ENCODE peak calls at places on chromosome 7, in eight cellular contexts. O, M, X, G, Z, A, W and B are unnamed samples.
A peak's percentile ranks its signal among the peaks of the same experiment; 100 is the strongest.

GRCh38 chr7:114481995-114482394 is 67.4 kb downstream of the FOXP2 start:
- DNase-seq in O (no peak), M (no peak), X (no peak), G (no peak), Z (no peak), A (no peak), W (no peak), B (peak; percentile 11)

GRCh38 chr7:156578978-156579430 is 61.6 kb upstream of the RNF32 start:
- DNase-seq in O (no peak), M (no peak), X (no peak), G (no peak), Z (no peak), A (no peak), W (no peak), B (no peak)

GRCh38 chr7:65812281-65812680 is 60.6 kb upstream of the VKORC1L1 start:
- DNase-seq in O (no peak), M (no peak), X (no peak), G (no peak), Z (no peak), A (no peak), W (no peak), B (no peak)

GRCh38 chr7:107147464-107148214 is 21.2 kb upstream of the HBP1 start:
- DNase-seq in O (peak; percentile 43), M (no peak), X (no peak), G (no peak), Z (no peak), A (no peak), W (no peak), B (peak; percentile 39)

GRCh38 chr7:26307226-26307625 is 15.6 kb downstream of the SNX10 start:
- DNase-seq in O (no peak), M (peak; percentile 69), X (no peak), G (no peak), Z (peak; percentile 48), A (peak; percentile 65), W (peak; percentile 71), B (peak; percentile 28)

GRCh38 chr7:6423942-6424701 is 23.6 kb downstream of the DAGLB start:
- DNase-seq in O (peak; percentile 51), M (peak; percentile 74), X (peak; percentile 73), G (no peak), Z (no peak), A (no peak), W (peak; percentile 73), B (peak; percentile 70)

GRCh38 chr7:98346515-98347069 is 54.3 kb downstream of the BAIAP2L1 start:
- DNase-seq in O (no peak), M (peak; percentile 26), X (no peak), G (no peak), Z (no peak), A (no peak), W (no peak), B (no peak)

GRCh38 chr7:48173983-48174382 is 2.7 kb downstream of the ABCA13 start:
- DNase-seq in O (no peak), M (no peak), X (no peak), G (no peak), Z (no peak), A (peak; percentile 50), W (no peak), B (no peak)

GRCh38 chr7:157432957-157433576 is 96.3 kb downstream of the DNAJB6 start:
- DNase-seq in O (peak; percentile 47), M (peak; percentile 65), X (no peak), G (no peak), Z (no peak), A (no peak), W (peak; percentile 28), B (peak; percentile 19)

GRCh38 chr7:74262639-74263398 is 8.6 kb upstream of the RFC2 start:
- DNase-seq in O (no peak), M (no peak), X (no peak), G (no peak), Z (no peak), A (peak; percentile 95), W (no peak), B (no peak)

GRCh38 chr7:13217762-13218161 is 530.3 kb downstream of the ARL4A start:
- DNase-seq in O (no peak), M (no peak), X (no peak), G (no peak), Z (no peak), A (no peak), W (no peak), B (no peak)

GRCh38 chr7:101784275-101785127 is 32.9 kb upstream of the CUX1 start:
- DNase-seq in O (no peak), M (no peak), X (peak; percentile 27), G (no peak), Z (no peak), A (no peak), W (no peak), B (no peak)
- H3K27ac ChIP-seq in O (no peak overlapping the region), M (no peak overlapping the region), X (no peak overlapping the region), G (no peak overlapping the region), Z (peak overlapping the region; percentile 40), A (no peak overlapping the region), W (no peak overlapping the region), B (no peak overlapping the region)

DNA sequence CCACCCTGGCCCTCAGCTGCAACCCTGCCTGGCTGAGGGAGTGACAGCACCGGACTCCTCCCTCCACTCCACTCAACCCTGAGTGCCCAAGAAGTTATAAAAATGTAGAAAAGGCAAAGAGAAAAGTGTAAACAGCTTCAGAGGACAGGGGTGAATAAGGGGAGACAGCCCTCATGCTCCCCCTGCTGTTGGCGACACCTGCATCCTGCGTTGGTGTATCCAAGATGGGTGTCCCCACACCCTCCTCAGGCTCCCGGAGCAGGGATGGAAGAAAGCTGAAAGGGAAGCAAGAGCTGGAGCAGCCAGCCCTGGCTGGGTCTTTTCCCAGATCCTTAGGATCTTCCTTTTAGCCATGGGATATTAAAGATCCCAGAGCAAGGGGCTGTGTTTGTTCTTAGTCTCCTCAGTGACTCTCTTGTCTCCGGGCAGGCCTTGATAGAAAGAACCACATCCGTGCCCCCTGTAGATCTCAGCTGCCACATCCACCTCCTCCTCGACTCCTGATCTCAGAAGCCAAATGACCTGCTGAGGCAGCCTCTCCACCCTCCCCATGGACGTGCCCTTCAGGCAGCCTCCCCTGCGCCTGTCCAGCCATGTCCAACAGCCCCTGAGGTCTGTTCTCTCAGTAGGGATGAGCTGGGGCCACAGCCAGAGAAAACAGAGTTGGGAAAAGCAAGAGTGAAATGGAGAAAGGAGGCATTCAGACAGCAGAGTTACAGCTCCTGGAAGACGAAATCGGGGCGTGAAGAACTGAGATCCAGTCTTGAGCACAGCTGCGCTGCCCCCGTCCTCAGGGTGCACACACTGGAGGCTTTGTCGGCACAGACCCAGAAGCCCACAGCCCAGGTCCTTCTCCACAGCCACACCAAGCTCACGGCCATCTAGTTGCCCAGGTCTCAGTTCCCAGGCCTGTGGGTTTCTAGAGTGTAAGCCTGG is 6.8 kb downstream of the FAM131B start:
- DNase-seq in O (peak; percentile 12), M (no peak), X (no peak), G (no peak), Z (no peak), A (no peak), W (no peak), B (no peak)
- TF ChIP-seq CTCF in O (no peak), M (no peak), X (no peak), G (no peak), Z (no peak), A (no peak), W (no peak), B (no peak)

GRCh38 chr7:30911561-30911969 is at the start of gene AQP1:
- DNase-seq in O (no peak), M (peak; percentile 95), X (peak; percentile 91), G (peak; percentile 90), Z (peak; percentile 69), A (no peak), W (peak; percentile 98), B (no peak)

GRCh38 chr7:30911133-30911532 is 520 bp upstream of the AQP1 start:
- DNase-seq in O (no peak), M (no peak), X (peak; percentile 62), G (no peak), Z (no peak), A (no peak), W (no peak), B (no peak)

GRCh38 chr7:30912986-30913671 is 1.5 kb downstream of the AQP1 start:
- DNase-seq in O (no peak), M (no peak), X (peak; percentile 56), G (peak; percentile 55), Z (no peak), A (no peak), W (no peak), B (no peak)

GRCh38 chr7:30912021-30912420 is 368 bp downstream of the AQP1 start:
- DNase-seq in O (no peak), M (no peak), X (peak; percentile 60), G (no peak), Z (no peak), A (no peak), W (no peak), B (no peak)

DNA sequence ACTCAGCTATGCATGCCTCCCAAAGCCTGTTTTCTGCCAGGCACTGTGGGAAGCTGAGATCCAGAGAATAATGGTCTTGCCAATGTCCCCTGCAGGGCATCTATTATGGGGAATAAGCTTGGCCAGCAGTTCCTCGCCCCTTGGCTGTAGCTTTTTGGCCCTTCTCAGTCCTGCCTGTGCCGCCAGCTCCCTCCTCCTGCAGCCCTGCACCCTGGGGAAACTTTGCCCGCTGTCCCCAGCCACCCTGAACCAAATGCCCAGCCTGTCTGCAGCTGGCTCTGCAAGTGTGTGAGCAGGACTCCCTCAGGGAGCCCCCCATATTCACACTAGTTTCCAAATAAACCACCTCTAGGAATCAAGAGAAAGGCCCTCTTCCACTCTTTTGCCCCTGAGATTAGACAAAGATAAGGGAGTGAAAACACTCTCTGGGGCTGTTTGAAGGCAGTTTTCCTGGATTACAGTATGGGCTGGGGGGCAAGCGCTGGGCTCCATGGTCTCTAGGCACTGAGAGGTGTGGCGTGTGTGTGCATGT is 867 bp downstream of the AQP1 start:
- DNase-seq in O (no peak), M (no peak), X (peak; percentile 51), G (no peak), Z (no peak), A (no peak), W (peak; percentile 80), B (no peak)
- H3K27ac ChIP-seq in O (no peak overlapping the region), M (peak overlapping the region; percentile 81), X (peak overlapping the region; percentile 86), G (peak overlapping the region; percentile 58), Z (peak overlapping the region; percentile 68), A (no peak overlapping the region), W (peak overlapping the region; percentile 87), B (no peak overlapping the region)

DNA sequence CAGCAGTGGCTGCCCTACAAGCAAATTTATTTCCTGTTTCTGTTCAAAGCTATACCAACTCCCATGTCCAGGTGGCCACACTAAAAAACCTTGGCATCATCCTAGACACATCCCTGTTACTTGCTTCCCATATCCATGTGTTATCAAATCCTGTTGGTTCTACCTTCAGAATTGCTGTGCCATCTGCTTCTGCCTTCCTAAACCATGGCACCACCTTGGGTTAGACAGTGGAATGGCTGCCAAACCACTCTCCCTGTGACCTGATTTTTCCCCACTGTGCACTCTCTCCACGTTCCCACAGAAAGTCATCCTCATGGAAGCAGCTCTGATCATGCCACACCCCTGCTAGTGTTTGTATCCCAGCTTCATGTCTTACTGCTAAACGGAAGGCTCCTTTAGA is 697.6 kb upstream of the GALNT17 start:
- DNase-seq in O (peak; percentile 3), M (no peak), X (no peak), G (no peak), Z (no peak), A (no peak), W (no peak), B (peak; percentile 7)
- TF ChIP-seq CTCF in O (no peak), M (no peak), X (no peak), G (no peak), Z (no peak), A (no peak), W (no peak), B (no peak)